ENCODE peak calls at places on chromosomes 5 and 9, in six cellular contexts. W is H1, P is sigmoid colon, X is transverse colon, I is K562, F is stomach. N is an unnamed sample.
A peak's percentile ranks its signal among the peaks of the same experiment; 100 is the strongest.

GRCh38 chr9:80061940-80062339 is 490.2 kb downstream of the TLE4 start:
- DNase-seq in P (peak; percentile 75), W (no peak), F (no peak), X (no peak), I (no peak), N (no peak)

GRCh38 chr9:87862536-87863268 is 20.0 kb upstream of the SPATA31E1 start:
- DNase-seq in X (no peak), I (no peak), P (no peak), F (no peak), W (no peak), N (peak; percentile 74)

GRCh38 chr5:157352756-157353340 is 86.9 kb downstream of the CYFIP2 start:
- DNase-seq in F (no peak), I (no peak), W (no peak), X (no peak), P (no peak), N (no peak)

GRCh38 chr5:1772634-1773033 is 27.0 kb downstream of the MRPL36 start:
- DNase-seq in W (no peak), X (no peak), F (no peak), P (peak; percentile 15), I (peak; percentile 37), N (no peak)

GRCh38 chr5:82384025-82384750 is 106.0 kb upstream of the RPS23 start:
- DNase-seq in X (no peak), W (no peak), P (no peak), F (no peak), I (no peak), N (no peak)

GRCh38 chr5:68962632-68963484 is 131.0 kb upstream of the SLC30A5 start:
- DNase-seq in X (peak; percentile 63), W (peak; percentile 29), F (peak; percentile 69), P (peak; percentile 84), I (peak; percentile 66), N (no peak)

GRCh38 chr9:126809068-126809467 is 4.2 kb downstream of the ZBTB43 start:
- DNase-seq in F (no peak), I (no peak), X (no peak), W (no peak), P (no peak), N (no peak)

GRCh38 chr9:120642129-120642528 is 62.2 kb upstream of the CDK5RAP2 start:
- DNase-seq in I (peak; percentile 62), F (no peak), P (no peak), W (no peak), X (no peak), N (no peak)

GRCh38 chr5:849651-850301 is 1.0 kb downstream of the ZDHHC11 start:
- DNase-seq in F (peak; percentile 48), P (peak; percentile 51), I (no peak), W (no peak), X (no peak), N (no peak)

GRCh38 chr5:139668064-139668880 is 20.1 kb downstream of the CXXC5 start:
- DNase-seq in X (no peak), F (peak; percentile 49), I (peak; percentile 84), W (no peak), P (no peak), N (no peak)

GRCh38 chr5:174140452-174140851 is 94.9 kb downstream of the NSG2 start:
- DNase-seq in W (no peak), F (no peak), P (no peak), X (no peak), I (no peak), N (no peak)

GRCh38 chr5:14830210-14831005 is 41.2 kb downstream of the ANKH start:
- DNase-seq in I (no peak), P (no peak), W (no peak), F (no peak), X (no peak), N (no peak)

GRCh38 chr5:151592855-151593408 is 1.8 kb upstream of the FAT2 start:
- DNase-seq in W (no peak), P (no peak), X (no peak), I (no peak), F (no peak), N (no peak)

GRCh38 chr5:176859916-176860315 is 39.2 kb downstream of the HK3 start:
- DNase-seq in P (no peak), X (no peak), W (no peak), I (no peak), F (no peak), N (no peak)

GRCh38 chr9:127723013-127723412 is 7.1 kb downstream of the TTC16 start:
- DNase-seq in P (no peak), X (no peak), F (no peak), I (no peak), W (no peak), N (no peak)

GRCh38 chr9:37859043-37859442 is 44.9 kb downstream of the SLC25A51 start:
- DNase-seq in F (no peak), P (no peak), W (no peak), X (no peak), I (peak; percentile 16), N (no peak)

GRCh38 chr9:109477269-109478203 is 20.6 kb downstream of the PTPN3 start:
- DNase-seq in P (no peak), I (peak; percentile 23), F (peak; percentile 95), X (peak; percentile 90), W (no peak), N (no peak)

GRCh38 chr9:133787749-133788015 is 49.5 kb upstream of the SARDH start:
- DNase-seq in F (peak; percentile 63), I (peak; percentile 41), X (peak; percentile 77), W (no peak), P (no peak), N (no peak)

GRCh38 chr5:168219515-168220410 is 71.7 kb upstream of the WWC1 start:
- DNase-seq in P (no peak), W (peak; percentile 51), F (peak; percentile 55), X (peak; percentile 51), I (peak; percentile 70), N (no peak)

GRCh38 chr9:35828716-35829083 is at the start of gene FAM221B:
- DNase-seq in X (peak; percentile 48), W (no peak), F (no peak), P (no peak), I (peak; percentile 11), N (no peak)

GRCh38 chr9:114373960-114374730 is 13.6 kb downstream of the AKNA start:
- DNase-seq in F (no peak), P (peak; percentile 50), W (no peak), I (no peak), X (no peak), N (no peak)

GRCh38 chr5:131355972-131356528 is 92.2 kb downstream of the CDC42SE2 start:
- DNase-seq in X (no peak), I (no peak), P (no peak), W (no peak), F (no peak), N (no peak)

GRCh38 chr9:105254226-105254625 is 9.8 kb downstream of the SLC44A1 start:
- DNase-seq in P (no peak), W (no peak), I (no peak), X (peak; percentile 80), F (peak; percentile 42), N (no peak)

GRCh38 chr9:134554011-134554749 is 87.4 kb upstream of the COL5A1 start:
- DNase-seq in X (no peak), F (no peak), P (peak; percentile 64), W (no peak), I (no peak), N (no peak)

GRCh38 chr5:1476181-1476966 is 31.1 kb upstream of the SLC6A3 start:
- DNase-seq in F (no peak), P (peak; percentile 61), I (no peak), X (no peak), W (no peak), N (no peak)

GRCh38 chr9:110013064-110013463 is 194.9 kb downstream of the C9orf152 start:
- DNase-seq in P (no peak), I (no peak), F (no peak), X (no peak), W (no peak), N (no peak)

GRCh38 chr5:435156-435790 is 7.7 kb upstream of the EXOC3 start:
- DNase-seq in X (peak; percentile 4), W (no peak), F (no peak), I (no peak), P (peak; percentile 53), N (no peak)

GRCh38 chr5:109378095-109378494 is 31.7 kb downstream of the PJA2 start:
- DNase-seq in P (no peak), F (no peak), X (no peak), I (no peak), W (no peak), N (no peak)

GRCh38 chr9:20084125-20084524 is 295.3 kb upstream of the SLC24A2 start:
- DNase-seq in W (no peak), P (no peak), X (no peak), I (no peak), F (no peak), N (no peak)

GRCh38 chr9:91534374-91534773 is 110.7 kb upstream of the NFIL3 start:
- DNase-seq in W (no peak), P (no peak), I (no peak), X (no peak), F (no peak), N (no peak)

GRCh38 chr5:174217527-174217926 is 172.0 kb downstream of the NSG2 start:
- DNase-seq in W (no peak), F (no peak), X (no peak), P (no peak), I (peak; percentile 3), N (no peak)

GRCh38 chr5:33299621-33300208 is 141.1 kb upstream of the TARS1 start:
- DNase-seq in I (no peak), W (no peak), X (peak; percentile 15), F (no peak), P (no peak), N (no peak)
- TF ChIP-seq CTCF in I (no peak), W (no peak), X (peak; percentile 41), F (no peak), P (peak; percentile 13), N (peak; percentile 23)

GRCh38 chr5:61746836-61747575 is 414.9 kb downstream of the ZSWIM6 start:
- DNase-seq in X (no peak), P (no peak), F (no peak), W (no peak), I (no peak), N (no peak)
- TF ChIP-seq POLR2AphosphoS5 in X (no peak), P (no peak), F (no peak), W (no peak), I (no peak), N (no peak)

GRCh38 chr5:98909363-98909762 is 19.4 kb downstream of the CHD1 start:
- DNase-seq in W (no peak), X (no peak), P (no peak), I (no peak), F (no peak), N (no peak)
- TF ChIP-seq POLR2A in W (no peak), X (no peak), P (no peak), I (no peak), F (no peak), N (no peak)

DNA sequence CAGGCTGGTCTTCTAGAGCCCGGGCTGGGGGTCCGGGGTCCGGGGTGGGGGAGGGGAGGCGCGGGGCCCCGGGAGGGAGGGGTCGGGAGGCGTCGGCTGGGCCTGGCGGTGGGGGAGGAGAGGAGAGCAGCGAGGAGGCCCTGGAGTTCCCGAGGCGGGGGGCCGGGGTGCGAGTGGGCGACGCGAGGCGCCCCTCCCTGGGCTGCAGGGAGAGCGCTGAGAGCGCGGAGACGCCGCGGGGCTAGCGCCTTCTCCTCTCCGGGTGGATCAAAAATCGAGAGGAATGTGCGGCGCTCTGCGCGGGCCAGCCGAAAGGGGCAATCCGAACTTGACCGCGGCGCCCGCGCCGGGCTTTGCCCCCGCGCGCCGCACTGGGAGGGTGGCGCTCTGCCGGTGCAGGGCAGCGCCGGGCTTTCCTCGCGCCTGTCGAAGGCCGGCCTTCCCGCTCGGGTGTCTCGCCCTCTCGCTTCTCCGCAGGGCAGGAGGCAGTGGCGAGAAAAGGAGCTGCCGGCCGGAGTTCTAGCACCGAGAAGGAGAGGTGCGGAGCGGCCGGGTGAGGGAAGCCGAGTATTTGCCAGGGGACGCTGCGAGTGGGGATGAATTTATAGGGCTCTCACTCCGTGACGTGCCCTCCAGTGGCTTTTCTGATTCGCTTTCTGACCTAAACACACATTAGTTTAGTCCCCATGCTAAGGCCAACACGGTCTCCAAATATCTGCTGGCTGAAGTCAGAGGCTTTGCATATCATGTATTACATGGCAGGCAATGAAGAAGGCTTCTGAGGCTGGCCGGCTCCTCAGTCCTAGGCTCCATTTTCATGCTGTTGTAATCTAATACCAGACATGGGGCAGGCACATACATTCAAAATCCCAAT is at the start of gene GDNF:
- DNase-seq in P (peak; percentile 91), F (peak; percentile 34), I (no peak), W (no peak), X (peak; percentile 43), N (no peak)
- TF ChIP-seq CTCF in P (no peak), F (no peak), I (no peak), W (no peak), X (no peak), N (no peak)

N was measured in vagina.